ENCODE peak calls at places on chromosomes 7 and 10, in ten cellular contexts. S is AML-193; U is AG04450; B is colonic mucosa; Z is thyroid gland; W is posterior vena cava; E is A172; Q is HTR-8/SVneo; V is AG09319; C is stimulated activated CD4-positive, alpha-beta T cell treated with anti-CD3 and anti-CD28 coated beads, Interleukin-15, amount 100 ng/mL, for 24 hours. T is an unnamed sample.

GRCh38 chr7:22219036-22219435 is 137.9 kb downstream of the RAPGEF5 start:
- DNase-seq in W (no peak), U (no peak), S (no peak), B (no peak), E (no peak), Z (no peak), V (no peak), Q (no peak), C (no peak), T (no peak)

GRCh38 chr7:128056901-128057300 is 25.7 kb upstream of the LRRC4 start:
- DNase-seq in B (no peak), C (no peak), U (peak), V (peak), S (no peak), W (no peak), Q (peak), Z (no peak), E (peak), T (no peak)

GRCh38 chr10:80171248-80171660 is 34.1 kb downstream of the ANXA11 start:
- DNase-seq in S (no peak), U (no peak), Q (no peak), V (no peak), B (peak), W (peak), Z (no peak), E (no peak), C (no peak), T (no peak)

GRCh38 chr10:125284875-125285597 is 124.7 kb upstream of the CTBP2 start:
- DNase-seq in S (no peak), W (no peak), U (no peak), B (no peak), Q (no peak), V (no peak), C (no peak), Z (no peak), E (no peak), T (no peak)

GRCh38 chr10:69413221-69413865 is 3.4 kb downstream of the TACR2 start:
- DNase-seq in Q (peak), U (no peak), B (no peak), Z (peak), S (no peak), C (peak), E (peak), V (peak), W (peak), T (no peak)

GRCh38 chr10:102773986-102774385 is 30.2 kb downstream of the WBP1L start:
- DNase-seq in C (peak), W (peak), Z (peak), B (no peak), V (no peak), E (no peak), S (no peak), Q (no peak), U (no peak), T (no peak)

GRCh38 chr10:122121059-122121458 is 132.1 kb downstream of the TACC2 start:
- DNase-seq in C (no peak), E (no peak), Z (peak), S (no peak), W (no peak), V (no peak), Q (no peak), U (no peak), B (no peak), T (no peak)

GRCh38 chr10:34092891-34093290 is 722.2 kb downstream of the PARD3 start:
- DNase-seq in U (no peak), C (no peak), S (no peak), Q (no peak), V (no peak), W (no peak), B (no peak), E (no peak), Z (no peak), T (no peak)

GRCh38 chr10:124142960-124143359 is 49.6 kb upstream of the CHST15 start:
- DNase-seq in W (peak), Q (no peak), S (no peak), Z (no peak), V (no peak), C (no peak), E (no peak), B (no peak), U (no peak), T (no peak)

GRCh38 chr10:71232089-71232998 is 20.0 kb downstream of the UNC5B start:
- DNase-seq in W (peak), Z (peak), E (no peak), V (peak), C (no peak), B (no peak), U (no peak), S (no peak), Q (no peak), T (no peak)

GRCh38 chr10:54441286-54441685 is 359.7 kb downstream of the PCDH15 start:
- DNase-seq in E (no peak), Z (no peak), U (no peak), B (no peak), S (no peak), C (no peak), W (no peak), Q (no peak), V (no peak), T (no peak)

GRCh38 chr10:122308487-122309141 is 37.5 kb downstream of the BTBD16 start:
- DNase-seq in C (no peak), Q (no peak), V (no peak), U (no peak), E (no peak), S (no peak), W (no peak), Z (no peak), B (no peak), T (no peak)

GRCh38 chr10:61901829-61902447 is 439 bp downstream of the ARID5B start:
- DNase-seq in Z (no peak), U (no peak), V (no peak), B (no peak), W (no peak), C (no peak), Q (no peak), E (no peak), S (no peak), T (no peak)

GRCh38 chr10:117970962-117971361 is 75.8 kb downstream of the RAB11FIP2 start:
- DNase-seq in Z (no peak), E (no peak), W (no peak), B (no peak), V (no peak), Q (no peak), C (no peak), U (no peak), S (no peak), T (no peak)

GRCh38 chr10:1532636-1533035 is 204.7 kb downstream of the ADARB2 start:
- DNase-seq in U (no peak), Q (no peak), S (no peak), W (peak), V (no peak), E (no peak), C (no peak), Z (no peak), B (no peak), T (no peak)

GRCh38 chr10:2202401-2202800 is 465.1 kb upstream of the ADARB2 start:
- DNase-seq in W (no peak), Q (no peak), Z (peak), S (no peak), C (no peak), E (no peak), V (no peak), U (no peak), B (no peak), T (no peak)

GRCh38 chr7:112147752-112148435 is 58.3 kb downstream of the DOCK4 start:
- DNase-seq in W (no peak), Q (no peak), B (no peak), E (no peak), U (no peak), V (no peak), C (no peak), Z (no peak), S (no peak), T (no peak)

GRCh38 chr7:85924062-85924461 is 719.6 kb upstream of the GRM3 start:
- DNase-seq in Q (no peak), S (no peak), C (no peak), W (no peak), E (no peak), U (no peak), Z (no peak), B (no peak), V (no peak), T (no peak)

GRCh38 chr7:78146546-78146945 is 348.0 kb downstream of the PHTF2 start:
- DNase-seq in Q (no peak), Z (no peak), B (no peak), C (no peak), V (no peak), U (no peak), E (no peak), W (no peak), S (no peak), T (no peak)

GRCh38 chr7:133475655-133476054 is 222.8 kb downstream of the EXOC4 start:
- DNase-seq in E (no peak), B (no peak), Z (no peak), U (no peak), C (no peak), Q (no peak), V (no peak), S (no peak), W (no peak), T (no peak)

GRCh38 chr10:58653139-58653538 is 140.5 kb downstream of the BICC1 start:
- DNase-seq in B (no peak), W (no peak), V (no peak), Q (no peak), U (no peak), C (no peak), S (no peak), E (no peak), Z (no peak), T (no peak)

GRCh38 chr10:3886666-3887251 is 101.8 kb upstream of the KLF6 start:
- DNase-seq in Q (peak), E (peak), Z (no peak), W (no peak), B (no peak), S (no peak), V (peak), C (no peak), U (peak), T (peak)

GRCh38 chr10:81548160-81548559 is 326.8 kb upstream of the NRG3 start:
- DNase-seq in S (no peak), B (no peak), W (no peak), U (no peak), Z (peak), Q (no peak), E (no peak), V (no peak), C (no peak), T (no peak)

GRCh38 chr7:45055594-45056219 is 33.1 kb downstream of the NACAD start:
- DNase-seq in V (no peak), C (no peak), S (no peak), E (no peak), B (no peak), Z (no peak), Q (no peak), W (no peak), U (no peak), T (no peak)

GRCh38 chr10:26781797-26782196 is 79.0 kb downstream of the ABI1 start:
- DNase-seq in U (no peak), E (peak), B (no peak), C (peak), Q (no peak), S (no peak), V (no peak), W (no peak), Z (no peak), T (no peak)

GRCh38 chr10:101670635-101671034 is 24.3 kb downstream of the FBXW4 start:
- DNase-seq in U (no peak), E (no peak), S (no peak), W (no peak), Q (no peak), B (no peak), Z (no peak), V (no peak), C (no peak), T (no peak)

GRCh38 chr10:21500578-21500910 is 24.9 kb downstream of the SKIDA1 start:
- DNase-seq in Q (no peak), B (no peak), S (no peak), Z (peak), U (no peak), C (no peak), V (no peak), E (no peak), W (no peak), T (no peak)

GRCh38 chr10:11699546-11700097 is 42.6 kb upstream of the ECHDC3 start:
- DNase-seq in B (no peak), W (no peak), C (no peak), S (no peak), E (no peak), Z (no peak), Q (no peak), U (no peak), V (no peak), T (no peak)

GRCh38 chr7:30896041-30896440 is 15.6 kb upstream of the AQP1 start:
- DNase-seq in E (no peak), W (no peak), Q (no peak), B (no peak), Z (no peak), C (no peak), U (no peak), V (no peak), S (no peak), T (no peak)

GRCh38 chr7:77426052-77426404 is 9.9 kb upstream of the GSAP start:
- DNase-seq in S (no peak), V (no peak), Q (no peak), B (no peak), E (no peak), C (no peak), Z (no peak), W (no peak), U (no peak), T (no peak)

GRCh38 chr7:98165827-98166667 is 45.2 kb upstream of the BHLHA15 start:
- DNase-seq in V (no peak), B (peak), E (peak), U (no peak), W (no peak), S (no peak), C (peak), Z (peak), Q (no peak), T (no peak)

GRCh38 chr7:113030489-113030888 is 56.1 kb downstream of the GPR85 start:
- DNase-seq in U (no peak), Q (no peak), V (no peak), W (no peak), C (no peak), E (no peak), Z (no peak), B (no peak), S (no peak), T (no peak)

GRCh38 chr7:132575336-132575986 is 809 bp downstream of the PLXNA4 start:
- DNase-seq in U (no peak), S (no peak), C (peak), Z (peak), B (peak), Q (no peak), E (no peak), V (peak), W (peak), T (no peak)

T was measured in brain pericyte.